ENCODE peak calls at places on chromosomes 5 and 9, in five cellular contexts. B, D, S, J and W are unnamed samples. For H3K27me3, the result is how much of the 10 kb centered on the place peaks cover.

GRCh38 chr9:135951889-135952663 is 9.1 kb downstream of the UBAC1 start:
- DNase-seq in S (peak), D (no peak), J (no peak), B (no peak), W (no peak)

GRCh38 chr5:59673438-59674058 is 220.0 kb downstream of the PDE4D start:
- DNase-seq in J (no peak), S (no peak), B (no peak), D (peak), W (no peak)

GRCh38 chr9:114731701-114732100 is 49.7 kb upstream of the TEX48 start:
- DNase-seq in S (no peak), D (no peak), B (no peak), J (no peak), W (no peak)

GRCh38 chr5:116959843-116960242 is 385.2 kb upstream of the SEMA6A start:
- DNase-seq in D (no peak), J (no peak), B (no peak), S (no peak), W (no peak)

GRCh38 chr5:126515337-126515736 is 79.7 kb downstream of the ALDH7A1 start:
- DNase-seq in B (no peak), S (no peak), J (no peak), D (no peak), W (no peak)

GRCh38 chr9:134624119-134624826 is 17.3 kb upstream of the COL5A1 start:
- DNase-seq in J (peak), D (no peak), B (no peak), S (no peak), W (peak)

GRCh38 chr5:140574165-140574564 is 9.5 kb downstream of the SLC35A4 start:
- DNase-seq in S (peak), B (no peak), D (no peak), J (no peak), W (no peak)

GRCh38 chr5:176679365-176680225 is 32.3 kb downstream of the TSPAN17 start:
- DNase-seq in B (no peak), S (no peak), D (no peak), J (no peak), W (no peak)

GRCh38 chr5:128378636-128379035 is 159.4 kb downstream of the FBN2 start:
- DNase-seq in D (no peak), B (no peak), S (peak), J (no peak), W (no peak)

GRCh38 chr5:113179156-113179555 is 202.6 kb downstream of the DCP2 start:
- DNase-seq in D (no peak), B (no peak), S (no peak), J (no peak), W (no peak)

GRCh38 chr9:86043999-86044398 is 55.4 kb downstream of the GOLM1 start:
- DNase-seq in B (no peak), D (no peak), J (no peak), S (no peak), W (no peak)

GRCh38 chr9:42852133-42852532 is 668.7 kb downstream of the SPATA31A6 start:
- DNase-seq in J (peak), B (no peak), S (no peak), D (peak), W (no peak)

GRCh38 chr5:79237735-79238560 is 2.0 kb downstream of the JMY start:
- DNase-seq in S (no peak), D (no peak), J (no peak), B (no peak), W (no peak)

GRCh38 chr9:113962391-113962790 is 86.3 kb downstream of the ZNF618 start:
- DNase-seq in S (no peak), D (no peak), J (no peak), B (no peak), W (no peak)

GRCh38 chr5:61440596-61440995 is 108.5 kb downstream of the ZSWIM6 start:
- DNase-seq in B (no peak), J (no peak), S (no peak), D (no peak), W (no peak)

GRCh38 chr9:129694265-129694664 is 28.8 kb downstream of the PRRX2 start:
- DNase-seq in D (no peak), J (peak), S (no peak), B (no peak), W (no peak)

GRCh38 chr9:70049672-70050271 is 6.1 kb downstream of the MAMDC2 start:
- DNase-seq in J (peak), S (no peak), B (peak), D (no peak), W (no peak)

GRCh38 chr9:4126184-4126865 is 173.5 kb downstream of the GLIS3 start:
- DNase-seq in S (peak), J (no peak), D (no peak), B (no peak), W (no peak)

GRCh38 chr9:30967484-30967883 is 1417.0 kb upstream of the ACO1 start:
- DNase-seq in S (no peak), D (peak), J (no peak), B (no peak), W (no peak)

GRCh38 chr5:84437673-84438315 is 53.1 kb upstream of the EDIL3 start:
- DNase-seq in D (no peak), B (no peak), J (no peak), S (peak), W (no peak)

GRCh38 chr5:139644001-139644456 is 4.1 kb upstream of the CXXC5 start:
- DNase-seq in J (peak), D (no peak), B (no peak), S (no peak), W (peak)

GRCh38 chr5:112646139-112646941 is 91.3 kb upstream of the APC start:
- DNase-seq in B (no peak), D (no peak), J (no peak), S (no peak), W (no peak)

GRCh38 chr9:81564632-81565031 is 124.7 kb downstream of the TLE1 start:
- DNase-seq in B (no peak), J (no peak), D (no peak), S (no peak), W (no peak)

GRCh38 chr9:135774794-135775525 is 73.0 kb downstream of the KCNT1 start:
- DNase-seq in J (no peak), B (no peak), D (no peak), S (no peak), W (no peak)

GRCh38 chr5:53037141-53037859 is 48.1 kb downstream of the ITGA2 start:
- DNase-seq in B (no peak), S (peak), J (no peak), D (no peak), W (no peak)

GRCh38 chr5:6043491-6044310 is 334.6 kb downstream of the MED10 start:
- DNase-seq in S (no peak), J (no peak), B (no peak), D (no peak), W (peak)

GRCh38 chr5:36703245-36703860 is 96.9 kb downstream of the SLC1A3 start:
- DNase-seq in J (no peak), D (no peak), S (no peak), B (peak), W (no peak)

GRCh38 chr5:175854231-175855040 is 16.9 kb upstream of the CPLX2 start:
- DNase-seq in J (no peak), B (no peak), S (no peak), D (no peak), W (no peak)

GRCh38 chr5:136132087-136132486 is 558 bp upstream of the SMAD5 start:
- DNase-seq in S (no peak), J (peak), B (no peak), D (peak), W (peak)

GRCh38 chr9:90999425-91000397 is 198.1 kb downstream of the SYK start:
- DNase-seq in S (no peak), B (no peak), J (no peak), D (no peak), W (no peak)

GRCh38 chr5:179264053-179264540 is 81.2 kb downstream of the ADAMTS2 start:
- DNase-seq in D (no peak), S (no peak), B (no peak), J (no peak), W (no peak)

DNA sequence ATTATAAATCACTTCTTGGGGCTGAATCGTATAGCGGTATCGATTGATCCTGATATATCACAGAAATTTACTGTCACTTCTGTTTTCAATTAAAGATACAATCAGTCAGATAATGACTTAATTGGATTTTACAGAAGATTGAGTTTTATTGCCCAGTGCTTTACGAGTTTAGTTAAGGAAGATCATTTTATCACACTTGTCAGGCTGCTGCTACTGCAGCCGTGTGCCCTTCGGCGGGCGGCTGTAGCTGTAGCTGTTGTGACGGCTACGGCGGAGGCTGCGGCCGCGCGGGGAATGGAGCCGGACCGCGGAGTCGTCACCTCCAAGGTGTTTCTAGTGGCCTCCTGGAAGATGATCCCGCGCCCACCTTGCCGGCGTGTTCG is 7.2 kb upstream of the DMRT3 start:
- DNase-seq in J (no peak), D (no peak), B (no peak), S (no peak), W (no peak)
- H3K27me3 ChIP-seq in J (under half), D (under half), B (under half), S (half or more), W (under half)

GRCh38 chr9:132221941-132222340 is 60.1 kb downstream of the NTNG2 start:
- DNase-seq in D (no peak), S (no peak), B (no peak), J (no peak), W (no peak)
- H3K27me3 ChIP-seq in D (under half), S (under half), B (under half), J (under half), W (under half)

GRCh38 chr9:107007361-107007760 is 144.4 kb downstream of the ZNF462 start:
- DNase-seq in J (no peak), B (no peak), S (no peak), D (no peak), W (no peak)
- H3K27me3 ChIP-seq in J (under half), B (under half), S (under half), D (under half), W (under half)

GRCh38 chr9:107896544-107896943 is 407.0 kb upstream of the KLF4 start:
- DNase-seq in S (no peak), D (no peak), B (no peak), J (no peak), W (no peak)

GRCh38 chr9:107895524-107896001 is 406.0 kb upstream of the KLF4 start:
- DNase-seq in S (no peak), D (no peak), B (no peak), J (no peak), W (no peak)

GRCh38 chr9:107905313-107906027 is 415.9 kb upstream of the KLF4 start:
- DNase-seq in D (no peak), S (no peak), J (no peak), B (no peak), W (no peak)

GRCh38 chr9:107894572-107895261 is 405.1 kb upstream of the KLF4 start:
- DNase-seq in J (no peak), D (no peak), B (no peak), S (no peak), W (no peak)

GRCh38 chr9:107899961-107900330 is 410.4 kb upstream of the KLF4 start:
- DNase-seq in B (no peak), J (no peak), D (no peak), S (no peak), W (no peak)
- H3K27me3 ChIP-seq in B (under half), J (under half), D (under half), S (under half), W (under half)

DNA sequence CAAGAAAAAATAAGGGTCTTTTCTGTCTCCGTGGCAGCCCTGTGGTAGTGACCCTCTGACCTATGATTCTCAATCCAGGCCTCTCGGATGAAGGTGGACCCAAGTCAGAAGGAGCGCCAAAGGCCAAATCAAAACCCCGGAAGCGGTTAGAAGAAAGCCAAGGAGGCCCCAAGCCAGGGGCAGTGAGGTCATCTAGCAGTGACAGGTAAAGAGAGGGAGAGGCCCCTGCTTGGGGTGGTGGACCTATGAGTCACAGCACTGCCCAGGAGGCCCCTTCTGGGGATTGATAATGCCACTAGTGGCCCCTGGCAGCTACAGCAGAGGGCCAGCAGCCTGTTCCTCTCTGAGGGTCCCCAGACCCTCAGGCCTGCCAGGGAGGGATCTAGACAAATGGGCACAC is 6.4 kb upstream of the SLC2A8 start:
- DNase-seq in D (no peak), J (no peak), S (no peak), B (no peak), W (peak)
- H3K27me3 ChIP-seq in D (under half), J (under half), S (under half), B (under half), W (under half)

GRCh38 chr5:151682751-151683331 is 3.9 kb downstream of the SPARC start:
- DNase-seq in S (no peak), J (no peak), B (no peak), D (no peak), W (no peak)
- H3K27me3 ChIP-seq in S (under half), J (under half), B (under half), D (under half), W (under half)

DNA sequence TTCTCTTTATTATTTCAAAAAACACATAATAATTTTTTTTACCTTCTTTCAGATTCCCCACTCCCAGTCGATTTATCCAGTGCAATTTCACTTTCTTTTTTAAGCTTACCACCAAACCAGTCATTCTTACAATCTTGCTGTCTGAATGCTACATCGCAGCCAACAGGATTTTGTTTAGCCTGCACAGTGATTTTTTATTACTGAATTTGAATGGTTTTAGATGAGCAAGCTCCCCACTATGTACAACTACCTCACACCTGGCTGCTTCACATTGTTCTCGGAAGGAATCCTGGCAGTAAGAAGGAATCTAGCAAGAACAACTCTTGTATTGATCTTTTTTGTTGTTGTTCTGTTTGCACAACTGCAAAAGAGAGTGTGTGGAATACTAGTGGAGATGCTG is 668.1 kb upstream of the WWC1 start:
- DNase-seq in S (peak), B (no peak), J (no peak), D (no peak), W (no peak)
- H3K27me3 ChIP-seq in S (under half), B (under half), J (under half), D (under half), W (under half)

DNA sequence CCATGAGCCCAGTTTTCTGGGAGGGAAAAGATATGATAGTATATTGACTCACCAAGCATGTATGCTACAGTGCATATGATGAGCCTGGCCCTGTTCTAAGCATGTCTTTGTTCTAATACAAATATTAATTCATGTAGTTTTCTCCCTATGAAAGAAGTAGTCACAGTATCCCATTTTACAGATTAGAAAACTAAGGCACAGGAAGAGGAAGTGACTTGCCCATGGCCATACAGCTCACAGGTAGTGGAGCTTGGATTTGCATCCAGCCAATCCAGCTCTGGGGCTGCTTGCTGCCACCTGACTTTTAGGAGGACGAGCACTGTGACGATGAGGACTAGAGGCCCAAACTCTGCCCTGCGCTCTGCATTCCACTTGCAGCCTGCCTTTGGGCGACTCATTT is 76.4 kb downstream of the AK8 start:
- DNase-seq in B (no peak), D (no peak), J (no peak), S (no peak), W (no peak)
- H3K27me3 ChIP-seq in B (under half), D (under half), J (under half), S (under half), W (half or more)

GRCh38 chr5:33806736-33807442 is 84.9 kb downstream of the ADAMTS12 start:
- DNase-seq in D (no peak), J (no peak), S (peak), B (no peak), W (no peak)
- H3K27me3 ChIP-seq in D (under half), J (under half), S (under half), B (under half), W (under half)